ENCODE peak calls at places on chromosomes 2 and 18, in four cellular contexts. B, D, N and V are unnamed samples.

GRCh38 chr18:62710417-62710816 is 4.9 kb upstream of the PHLPP1 start:
- DNase-seq in B (no peak), D (no peak), N (no peak), V (no peak)

GRCh38 chr2:119240311-119241204 is 16.9 kb downstream of the STEAP3 start:
- DNase-seq in B (peak; percentile 89), D (no peak), N (peak; percentile 53), V (no peak)

GRCh38 chr2:200483729-200484198 is 26.1 kb downstream of the KCTD18 start:
- DNase-seq in B (no peak), D (peak; percentile 57), N (no peak), V (no peak)

GRCh38 chr2:30611572-30611971 is 164.5 kb downstream of the LCLAT1 start:
- DNase-seq in B (no peak), D (no peak), N (no peak), V (no peak)

GRCh38 chr2:196500686-196501431 is 138.7 kb upstream of the CCDC150 start:
- DNase-seq in B (no peak), D (no peak), N (no peak), V (no peak)

GRCh38 chr2:180443896-180444295 is 436.8 kb upstream of the CWC22 start:
- DNase-seq in B (no peak), D (no peak), N (no peak), V (no peak)

GRCh38 chr18:55243852-55244251 is 284.6 kb upstream of the CCDC68 start:
- DNase-seq in B (no peak), D (no peak), N (no peak), V (no peak)

GRCh38 chr2:235095569-235095968 is 143.8 kb downstream of the SH3BP4 start:
- DNase-seq in B (no peak), D (no peak), N (no peak), V (no peak)

GRCh38 chr2:126798276-126799140 is 100.2 kb upstream of the TEX51 start:
- DNase-seq in B (no peak), D (no peak), N (no peak), V (no peak)

GRCh38 chr2:108193251-108193650 is 46.5 kb upstream of the SULT1C3 start:
- DNase-seq in B (no peak), D (no peak), N (no peak), V (no peak)

GRCh38 chr2:220469201-220469600 is 841.8 kb downstream of the SLC4A3 start:
- DNase-seq in B (no peak), D (no peak), N (no peak), V (no peak)

GRCh38 chr2:164335947-164336346 is 285.3 kb downstream of the GRB14 start:
- DNase-seq in B (no peak), D (no peak), N (no peak), V (no peak)

GRCh38 chr2:72004976-72005375 is 142.7 kb downstream of the CYP26B1 start:
- DNase-seq in B (no peak), D (no peak), N (no peak), V (no peak)

GRCh38 chr2:237132799-237133198 is 47.1 kb downstream of the COPS8 start:
- DNase-seq in B (no peak), D (peak; percentile 29), N (no peak), V (no peak)

GRCh38 chr2:231914077-231914690 is 12.0 kb downstream of the NPPC start:
- DNase-seq in B (peak; percentile 55), D (no peak), N (no peak), V (no peak)

GRCh38 chr2:200081221-200081620 is 125.8 kb downstream of the MAIP1 start:
- DNase-seq in B (no peak), D (no peak), N (no peak), V (no peak)

GRCh38 chr2:229154381-229154780 is 116.7 kb downstream of the PID1 start:
- DNase-seq in B (no peak), D (no peak), N (no peak), V (no peak)

GRCh38 chr2:39325966-39326365 is 82.2 kb upstream of the CDKL4 start:
- DNase-seq in B (no peak), D (no peak), N (no peak), V (no peak)

GRCh38 chr2:46828491-46829239 is 86.9 kb downstream of the MCFD2 start:
- DNase-seq in B (no peak), D (no peak), N (no peak), V (no peak)

GRCh38 chr2:70946832-70947442 is 11.2 kb downstream of the ATP6V1B1 start:
- DNase-seq in B (no peak), D (no peak), N (no peak), V (peak; percentile 15)

GRCh38 chr2:42969231-42970150 is 177.1 kb upstream of the HAAO start:
- DNase-seq in B (no peak), D (no peak), N (no peak), V (no peak)

GRCh38 chr2:95012881-95013550 is 12.5 kb upstream of the MAL start:
- DNase-seq in B (no peak), D (no peak), N (no peak), V (no peak)

GRCh38 chr2:19812166-19812565 is 89.6 kb downstream of the TTC32 start:
- DNase-seq in B (no peak), D (no peak), N (no peak), V (no peak)

GRCh38 chr18:60389314-60389713 is 16.7 kb upstream of the MC4R start:
- DNase-seq in B (no peak), D (no peak), N (no peak), V (no peak)

GRCh38 chr2:173590278-173590811 is 235.7 kb downstream of the CDCA7 start:
- DNase-seq in B (peak; percentile 69), D (peak; percentile 58), N (peak; percentile 73), V (no peak)

GRCh38 chr2:151878655-151879563 is 50.7 kb upstream of the ARL5A start:
- DNase-seq in B (no peak), D (no peak), N (no peak), V (no peak)

GRCh38 chr2:178327516-178327915 is 123.5 kb downstream of the PRKRA start:
- DNase-seq in B (no peak), D (no peak), N (no peak), V (no peak)

GRCh38 chr2:1781291-1782080 is 37.2 kb upstream of the PXDN start:
- DNase-seq in B (peak; percentile 50), D (no peak), N (no peak), V (no peak)

GRCh38 chr2:181683518-181684453 is 3.5 kb upstream of the NEUROD1 start:
- DNase-seq in B (peak; percentile 67), D (peak; percentile 47), N (no peak), V (no peak)
- H3K4me3 ChIP-seq in B (no peak overlapping the region), D (peak overlapping the region; percentile 47), N (peak overlapping the region; percentile 18), V (no peak overlapping the region)

GRCh38 chr2:6772366-6772710 is 93.4 kb downstream of the CMPK2 start:
- DNase-seq in B (no peak), D (no peak), N (no peak), V (no peak)

GRCh38 chr2:6777626-6778025 is 88.1 kb downstream of the CMPK2 start:
- DNase-seq in B (no peak), D (no peak), N (no peak), V (no peak)

GRCh38 chr2:6773007-6773693 is 92.6 kb downstream of the CMPK2 start:
- DNase-seq in B (peak; percentile 81), D (peak; percentile 59), N (no peak), V (peak; percentile 25)

GRCh38 chr2:6773694-6774044 is 92.0 kb downstream of the CMPK2 start:
- DNase-seq in B (no peak), D (no peak), N (no peak), V (no peak)

GRCh38 chr2:6776125-6776524 is 89.6 kb downstream of the CMPK2 start:
- DNase-seq in B (no peak), D (no peak), N (no peak), V (no peak)
- H3K4me1 ChIP-seq in B (no peaks in the 10 kb centered on the region), D (no peaks in the 10 kb centered on the region), N (no peaks in the 10 kb centered on the region), V (peaks cover 4% of the 10 kb centered on the region)

GRCh38 chr18:77012120-77012519 is 120.5 kb downstream of the MBP start:
- DNase-seq in B (peak; percentile 59), D (no peak), N (no peak), V (no peak)

GRCh38 chr18:77012751-77013550 is 119.6 kb downstream of the MBP start:
- DNase-seq in B (no peak), D (no peak), N (no peak), V (no peak)

GRCh38 chr18:77015176-77015575 is 117.4 kb downstream of the MBP start:
- DNase-seq in B (no peak), D (no peak), N (no peak), V (no peak)

GRCh38 chr18:77014538-77014937 is 118.0 kb downstream of the MBP start:
- DNase-seq in B (peak; percentile 64), D (no peak), N (no peak), V (no peak)

DNA sequence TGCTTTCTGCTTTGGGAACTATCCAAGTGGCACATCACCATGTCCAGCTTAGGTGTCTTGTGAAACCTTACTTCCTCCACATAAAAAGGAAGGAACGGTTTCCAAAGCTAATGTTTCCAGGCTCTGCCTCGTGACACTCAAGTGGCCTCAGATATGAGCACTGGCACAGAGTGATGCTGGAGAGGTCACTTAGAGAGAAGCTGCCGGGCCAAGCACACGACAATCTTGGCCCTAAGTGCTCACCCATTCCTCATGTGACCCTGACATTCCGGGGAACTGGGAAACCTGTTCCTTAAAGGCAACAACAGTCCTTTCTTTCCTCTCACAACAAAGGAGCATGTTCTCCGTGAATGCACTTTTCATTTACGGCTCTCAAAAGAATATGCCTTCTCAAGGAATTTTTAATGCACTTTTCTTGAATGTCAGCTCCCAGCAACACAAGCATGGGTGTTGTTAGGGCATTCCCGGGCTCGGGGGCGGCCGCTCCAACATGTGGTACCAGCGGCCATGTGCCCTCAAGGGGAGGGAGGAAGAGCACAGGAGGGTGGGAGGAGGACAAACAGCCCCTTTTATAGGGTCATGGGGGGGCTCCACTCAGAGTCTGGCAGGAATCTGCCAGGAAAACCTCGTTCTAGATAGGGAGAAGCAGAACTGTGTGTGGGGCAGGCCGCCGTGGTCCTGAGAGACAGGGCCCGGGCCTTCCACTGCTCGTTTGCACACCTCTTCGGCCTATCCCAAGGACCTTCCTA is 118.6 kb downstream of the MBP start:
- DNase-seq in B (peak; percentile 47), D (no peak), N (peak; percentile 36), V (no peak)
- H3K27ac ChIP-seq in B (no peak overlapping the region), D (no peak overlapping the region), N (peak overlapping the region; percentile 26), V (no peak overlapping the region)

DNA sequence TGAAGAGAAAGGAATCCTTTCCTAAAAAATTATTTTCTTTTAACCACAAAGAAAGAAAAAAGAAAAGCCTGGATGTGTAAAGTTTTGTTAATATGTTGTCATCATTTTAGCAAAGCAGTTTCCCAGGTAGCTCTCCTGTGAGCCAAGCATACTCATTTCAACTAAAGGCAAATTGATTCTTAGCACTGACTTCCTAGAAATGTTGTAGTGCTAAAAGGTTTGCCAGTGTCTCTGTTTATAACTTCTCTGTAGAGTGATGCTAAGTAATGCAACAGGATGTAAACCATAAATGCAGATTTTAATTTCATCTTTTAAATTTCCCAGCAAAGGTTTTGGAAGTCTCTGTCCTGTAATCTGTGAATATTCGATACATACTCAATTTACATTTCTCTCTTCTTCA is 10.2 kb downstream of the GATA6 start:
- DNase-seq in B (no peak), D (no peak), N (no peak), V (no peak)
- H3K4me3 ChIP-seq in B (no peak overlapping the region), D (no peak overlapping the region), N (no peak overlapping the region), V (no peak overlapping the region)

GRCh38 chr2:68391099-68391498 is 26.0 kb downstream of the PLEK start:
- DNase-seq in B (no peak), D (no peak), N (no peak), V (no peak)
- H3K4me1 ChIP-seq in B (no peaks in the 10 kb centered on the region), D (no peaks in the 10 kb centered on the region), N (no peaks in the 10 kb centered on the region), V (peaks cover 10% of the 10 kb centered on the region)